ENCODE peak calls at places on chromosomes 16 and 17, in nine cellular contexts. One of them, this sample, is unnamed.

GRCh38 chr17:71334041-71334781 is 786.6 kb upstream of the SOX9 start:
- DNase-seq in MM.1S: no peak
- DNase-seq in epithelial cell of esophagus: no peak
- DNase-seq in skeletal muscle cell: no peak
- DNase-seq in prostate gland: no peak
- DNase-seq in astrocyte of the spinal cord: peak
- DNase-seq in body of pancreas: no peak
- DNase-seq in heart left ventricle: no peak
- DNase-seq in left lung: no peak
- DNase-seq in this sample: no peak

GRCh38 chr16:351804-352520 is 561 bp downstream of the AXIN1 start:
- DNase-seq in body of pancreas: no peak
- DNase-seq in left lung: peak
- DNase-seq in prostate gland: no peak
- DNase-seq in heart left ventricle: peak
- DNase-seq in epithelial cell of esophagus: peak
- DNase-seq in astrocyte of the spinal cord: no peak
- DNase-seq in MM.1S: peak
- DNase-seq in skeletal muscle cell: no peak
- DNase-seq in this sample: peak

GRCh38 chr17:61324540-61324868 is 75.1 kb upstream of the TBX2 start:
- DNase-seq in body of pancreas: no peak
- DNase-seq in skeletal muscle cell: no peak
- DNase-seq in heart left ventricle: no peak
- DNase-seq in left lung: no peak
- DNase-seq in epithelial cell of esophagus: no peak
- DNase-seq in astrocyte of the spinal cord: peak
- DNase-seq in prostate gland: no peak
- DNase-seq in MM.1S: no peak
- DNase-seq in this sample: no peak

GRCh38 chr17:73431401-73432205 is 119.8 kb upstream of the CDC42EP4 start:
- DNase-seq in prostate gland: no peak
- DNase-seq in epithelial cell of esophagus: no peak
- DNase-seq in body of pancreas: no peak
- DNase-seq in skeletal muscle cell: no peak
- DNase-seq in left lung: no peak
- DNase-seq in heart left ventricle: no peak
- DNase-seq in MM.1S: no peak
- DNase-seq in astrocyte of the spinal cord: no peak
- DNase-seq in this sample: no peak

GRCh38 chr16:4624827-4625616 is 396 bp downstream of the MGRN1 start:
- DNase-seq in left lung: peak
- DNase-seq in astrocyte of the spinal cord: peak
- DNase-seq in heart left ventricle: peak
- DNase-seq in epithelial cell of esophagus: peak
- DNase-seq in body of pancreas: peak
- DNase-seq in MM.1S: peak
- DNase-seq in prostate gland: no peak
- DNase-seq in skeletal muscle cell: peak
- DNase-seq in this sample: peak

GRCh38 chr17:65371702-65372101 is 189.7 kb downstream of the AXIN2 start:
- DNase-seq in epithelial cell of esophagus: no peak
- DNase-seq in MM.1S: no peak
- DNase-seq in heart left ventricle: no peak
- DNase-seq in left lung: no peak
- DNase-seq in prostate gland: peak
- DNase-seq in astrocyte of the spinal cord: no peak
- DNase-seq in body of pancreas: peak
- DNase-seq in skeletal muscle cell: no peak
- DNase-seq in this sample: no peak

GRCh38 chr16:2022723-2023097 is 3.1 kb downstream of the NPW start:
- DNase-seq in MM.1S: peak
- DNase-seq in astrocyte of the spinal cord: no peak
- DNase-seq in left lung: no peak
- DNase-seq in prostate gland: no peak
- DNase-seq in epithelial cell of esophagus: peak
- DNase-seq in body of pancreas: peak
- DNase-seq in heart left ventricle: no peak
- DNase-seq in skeletal muscle cell: no peak
- DNase-seq in this sample: peak

GRCh38 chr16:83813818-83814653 is 6.3 kb downstream of the HSBP1 start:
- DNase-seq in MM.1S: peak
- DNase-seq in heart left ventricle: peak
- DNase-seq in left lung: no peak
- DNase-seq in astrocyte of the spinal cord: peak
- DNase-seq in skeletal muscle cell: peak
- DNase-seq in prostate gland: no peak
- DNase-seq in epithelial cell of esophagus: peak
- DNase-seq in body of pancreas: peak
- DNase-seq in this sample: peak

GRCh38 chr17:700504-701094 is 14.0 kb downstream of the VPS53 start:
- DNase-seq in left lung: no peak
- DNase-seq in skeletal muscle cell: no peak
- DNase-seq in epithelial cell of esophagus: peak
- DNase-seq in body of pancreas: no peak
- DNase-seq in MM.1S: peak
- DNase-seq in astrocyte of the spinal cord: peak
- DNase-seq in heart left ventricle: no peak
- DNase-seq in prostate gland: no peak
- DNase-seq in this sample: peak

GRCh38 chr17:28330671-28331070 is 4.6 kb downstream of the IFT20 start:
- DNase-seq in epithelial cell of esophagus: no peak
- DNase-seq in body of pancreas: no peak
- DNase-seq in skeletal muscle cell: no peak
- DNase-seq in heart left ventricle: no peak
- DNase-seq in MM.1S: no peak
- DNase-seq in left lung: no peak
- DNase-seq in astrocyte of the spinal cord: no peak
- DNase-seq in prostate gland: no peak
- DNase-seq in this sample: no peak

GRCh38 chr17:67245694-67246397 is 850 bp upstream of the HELZ start:
- DNase-seq in left lung: peak
- DNase-seq in heart left ventricle: peak
- DNase-seq in MM.1S: no peak
- DNase-seq in prostate gland: peak
- DNase-seq in body of pancreas: peak
- DNase-seq in epithelial cell of esophagus: peak
- DNase-seq in astrocyte of the spinal cord: no peak
- DNase-seq in skeletal muscle cell: no peak
- DNase-seq in this sample: no peak

GRCh38 chr16:81611721-81612120 is 167.1 kb downstream of the CMIP start:
- DNase-seq in prostate gland: no peak
- DNase-seq in heart left ventricle: no peak
- DNase-seq in skeletal muscle cell: no peak
- DNase-seq in body of pancreas: no peak
- DNase-seq in astrocyte of the spinal cord: no peak
- DNase-seq in epithelial cell of esophagus: no peak
- DNase-seq in MM.1S: no peak
- DNase-seq in left lung: no peak
- DNase-seq in this sample: no peak

GRCh38 chr16:56422896-56423441 is 2.4 kb downstream of the AMFR start:
- DNase-seq in body of pancreas: no peak
- DNase-seq in left lung: no peak
- DNase-seq in MM.1S: no peak
- DNase-seq in heart left ventricle: no peak
- DNase-seq in astrocyte of the spinal cord: no peak
- DNase-seq in epithelial cell of esophagus: no peak
- DNase-seq in skeletal muscle cell: no peak
- DNase-seq in prostate gland: no peak
- DNase-seq in this sample: no peak

GRCh38 chr17:51119415-51120356 is 982 bp downstream of the SPAG9 start:
- DNase-seq in astrocyte of the spinal cord: peak
- DNase-seq in prostate gland: peak
- DNase-seq in left lung: peak
- DNase-seq in heart left ventricle: peak
- DNase-seq in body of pancreas: peak
- DNase-seq in skeletal muscle cell: no peak
- DNase-seq in epithelial cell of esophagus: peak
- DNase-seq in MM.1S: peak
- DNase-seq in this sample: peak

DNA sequence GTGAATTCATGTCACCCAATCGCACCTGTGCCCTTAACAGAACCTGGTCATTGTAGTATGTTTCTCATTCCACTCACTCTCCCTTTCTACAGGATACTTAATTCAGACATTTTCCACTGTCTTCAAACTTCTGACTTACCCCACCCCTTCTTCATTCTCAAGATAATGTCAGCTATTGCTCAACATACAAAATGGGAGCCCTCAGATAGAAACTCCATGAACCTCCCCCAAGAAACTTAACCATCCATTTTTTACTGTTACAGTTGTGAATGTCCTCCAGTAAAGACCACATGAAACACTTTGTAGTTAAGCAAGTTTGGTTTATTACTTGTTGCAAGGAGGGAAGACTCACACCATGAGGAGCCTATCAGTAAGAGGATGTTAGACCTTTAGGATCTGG is 22.1 kb upstream of the ARHGAP17 start:
- DNase-seq in astrocyte of the spinal cord: no peak
- DNase-seq in epithelial cell of esophagus: no peak
- DNase-seq in left lung: no peak
- DNase-seq in body of pancreas: no peak
- DNase-seq in prostate gland: no peak
- DNase-seq in heart left ventricle: no peak
- DNase-seq in MM.1S: no peak
- DNase-seq in skeletal muscle cell: no peak
- DNase-seq in this sample: no peak
- H3K4me3 ChIP-seq in astrocyte of the spinal cord: no peak
- H3K4me3 ChIP-seq in epithelial cell of esophagus: no peak
- H3K4me3 ChIP-seq in left lung: no peak
- H3K4me3 ChIP-seq in body of pancreas: no peak
- H3K4me3 ChIP-seq in prostate gland: no peak
- H3K4me3 ChIP-seq in heart left ventricle: no peak
- H3K4me3 ChIP-seq in MM.1S: no peak
- H3K4me3 ChIP-seq in skeletal muscle cell: no peak
- H3K4me3 ChIP-seq in this sample: no peak

GRCh38 chr16:12904041-12904671 is 2.8 kb downstream of the SHISA9 start:
- DNase-seq in epithelial cell of esophagus: no peak
- DNase-seq in skeletal muscle cell: no peak
- DNase-seq in left lung: no peak
- DNase-seq in prostate gland: no peak
- DNase-seq in heart left ventricle: no peak
- DNase-seq in body of pancreas: no peak
- DNase-seq in astrocyte of the spinal cord: no peak
- DNase-seq in MM.1S: no peak
- DNase-seq in this sample: no peak
- H3K4me3 ChIP-seq in epithelial cell of esophagus: no peak
- H3K4me3 ChIP-seq in skeletal muscle cell: peak
- H3K4me3 ChIP-seq in left lung: no peak
- H3K4me3 ChIP-seq in prostate gland: no peak
- H3K4me3 ChIP-seq in heart left ventricle: peak
- H3K4me3 ChIP-seq in body of pancreas: no peak
- H3K4me3 ChIP-seq in astrocyte of the spinal cord: no peak
- H3K4me3 ChIP-seq in MM.1S: no peak
- H3K4me3 ChIP-seq in this sample: no peak

GRCh38 chr17:81020443-81020766 is 14.5 kb upstream of the BAIAP2 start:
- DNase-seq in prostate gland: no peak
- DNase-seq in epithelial cell of esophagus: no peak
- DNase-seq in body of pancreas: no peak
- DNase-seq in heart left ventricle: no peak
- DNase-seq in skeletal muscle cell: no peak
- DNase-seq in left lung: no peak
- DNase-seq in astrocyte of the spinal cord: no peak
- DNase-seq in MM.1S: no peak
- DNase-seq in this sample: no peak

GRCh38 chr17:81020767-81021497 is 14.0 kb upstream of the BAIAP2 start:
- DNase-seq in heart left ventricle: peak
- DNase-seq in astrocyte of the spinal cord: peak
- DNase-seq in body of pancreas: peak
- DNase-seq in left lung: peak
- DNase-seq in skeletal muscle cell: no peak
- DNase-seq in MM.1S: no peak
- DNase-seq in epithelial cell of esophagus: peak
- DNase-seq in prostate gland: no peak
- DNase-seq in this sample: peak

GRCh38 chr17:81016575-81016974 is 18.4 kb upstream of the BAIAP2 start:
- DNase-seq in astrocyte of the spinal cord: no peak
- DNase-seq in heart left ventricle: no peak
- DNase-seq in epithelial cell of esophagus: no peak
- DNase-seq in skeletal muscle cell: no peak
- DNase-seq in prostate gland: no peak
- DNase-seq in MM.1S: no peak
- DNase-seq in body of pancreas: no peak
- DNase-seq in left lung: no peak
- DNase-seq in this sample: no peak

GRCh38 chr17:81019563-81020442 is 15.1 kb upstream of the BAIAP2 start:
- DNase-seq in left lung: peak
- DNase-seq in heart left ventricle: no peak
- DNase-seq in MM.1S: no peak
- DNase-seq in epithelial cell of esophagus: no peak
- DNase-seq in prostate gland: no peak
- DNase-seq in astrocyte of the spinal cord: no peak
- DNase-seq in body of pancreas: no peak
- DNase-seq in skeletal muscle cell: no peak
- DNase-seq in this sample: no peak

GRCh38 chr17:81018044-81018802 is 16.7 kb upstream of the BAIAP2 start:
- DNase-seq in heart left ventricle: no peak
- DNase-seq in MM.1S: peak
- DNase-seq in body of pancreas: peak
- DNase-seq in astrocyte of the spinal cord: peak
- DNase-seq in left lung: peak
- DNase-seq in skeletal muscle cell: no peak
- DNase-seq in prostate gland: peak
- DNase-seq in epithelial cell of esophagus: peak
- DNase-seq in this sample: peak
- H3K4me3 ChIP-seq in heart left ventricle: peak
- H3K4me3 ChIP-seq in MM.1S: peak
- H3K4me3 ChIP-seq in body of pancreas: no peak
- H3K4me3 ChIP-seq in astrocyte of the spinal cord: no peak
- H3K4me3 ChIP-seq in left lung: peak
- H3K4me3 ChIP-seq in skeletal muscle cell: peak
- H3K4me3 ChIP-seq in prostate gland: peak
- H3K4me3 ChIP-seq in epithelial cell of esophagus: no peak
- H3K4me3 ChIP-seq in this sample: no peak

GRCh38 chr16:46651305-46651704 is 30.1 kb upstream of the SHCBP1 start:
- DNase-seq in left lung: no peak
- DNase-seq in prostate gland: no peak
- DNase-seq in skeletal muscle cell: no peak
- DNase-seq in body of pancreas: no peak
- DNase-seq in astrocyte of the spinal cord: no peak
- DNase-seq in heart left ventricle: no peak
- DNase-seq in MM.1S: no peak
- DNase-seq in epithelial cell of esophagus: no peak
- DNase-seq in this sample: no peak

GRCh38 chr16:46650224-46650623 is 29.0 kb upstream of the SHCBP1 start:
- DNase-seq in prostate gland: no peak
- DNase-seq in epithelial cell of esophagus: no peak
- DNase-seq in heart left ventricle: no peak
- DNase-seq in astrocyte of the spinal cord: peak
- DNase-seq in body of pancreas: no peak
- DNase-seq in MM.1S: no peak
- DNase-seq in skeletal muscle cell: peak
- DNase-seq in left lung: no peak
- DNase-seq in this sample: peak

GRCh38 chr16:46648656-46649055 is 27.5 kb upstream of the SHCBP1 start:
- DNase-seq in left lung: no peak
- DNase-seq in prostate gland: no peak
- DNase-seq in skeletal muscle cell: no peak
- DNase-seq in heart left ventricle: no peak
- DNase-seq in body of pancreas: no peak
- DNase-seq in astrocyte of the spinal cord: no peak
- DNase-seq in epithelial cell of esophagus: no peak
- DNase-seq in MM.1S: no peak
- DNase-seq in this sample: no peak

GRCh38 chr16:46649571-46649970 is 28.4 kb upstream of the SHCBP1 start:
- DNase-seq in heart left ventricle: peak
- DNase-seq in prostate gland: no peak
- DNase-seq in MM.1S: no peak
- DNase-seq in epithelial cell of esophagus: no peak
- DNase-seq in left lung: no peak
- DNase-seq in body of pancreas: peak
- DNase-seq in skeletal muscle cell: no peak
- DNase-seq in astrocyte of the spinal cord: peak
- DNase-seq in this sample: peak
- H3K4me3 ChIP-seq in heart left ventricle: peak
- H3K4me3 ChIP-seq in prostate gland: peak
- H3K4me3 ChIP-seq in MM.1S: no peak
- H3K4me3 ChIP-seq in epithelial cell of esophagus: no peak
- H3K4me3 ChIP-seq in left lung: no peak
- H3K4me3 ChIP-seq in body of pancreas: no peak
- H3K4me3 ChIP-seq in skeletal muscle cell: no peak
- H3K4me3 ChIP-seq in astrocyte of the spinal cord: peak
- H3K4me3 ChIP-seq in this sample: peak

This sample was measured in cardiac fibroblast.